ENCODE peak calls at places on chromosomes 12 and 14, in nine cellular contexts. F is stimulated activated CD4-positive, alpha-beta T cell treated with anti-CD3 and anti-CD28 coated beads, Interleukin-1b, Interleukin-23, amount 100 ng/mL, for 24 hours; I is caudate nucleus; M is HFFc6; X is activated T-helper 1 cell treated with anti-CD3 and anti-CD28 coated beads, Interleukin-2, amount 50 U/mL, for 16 hours; N is ACHN; U is NCI-H460; J is cardiac fibroblast; Z is CD4-positive, CD25-positive, alpha-beta regulatory T cell. V is an unnamed sample.

GRCh38 chr12:8692573-8692972 is 5.2 kb upstream of the RIMKLB start:
- DNase-seq in M (peak), U (no peak), X (no peak), J (peak), I (peak), Z (no peak), N (no peak), F (no peak), V (peak)

GRCh38 chr14:25400607-25401206 is 350.8 kb upstream of the STXBP6 start:
- DNase-seq in U (peak), F (peak), Z (peak), N (peak), M (peak), J (peak), I (peak), X (no peak), V (no peak)

GRCh38 chr14:48725001-48725734 is 861.0 kb downstream of the RPS29 start:
- DNase-seq in I (no peak), X (no peak), J (peak), M (no peak), N (peak), Z (no peak), F (no peak), U (no peak), V (no peak)

GRCh38 chr12:61846805-61847204 is 413.4 kb upstream of the USP15 start:
- DNase-seq in M (no peak), J (no peak), U (no peak), X (no peak), N (no peak), F (no peak), Z (no peak), I (no peak), V (no peak)

GRCh38 chr12:123006977-123007376 is 26.5 kb downstream of the ARL6IP4 start:
- DNase-seq in N (no peak), F (no peak), J (no peak), U (no peak), X (no peak), I (no peak), Z (no peak), M (peak), V (no peak)

GRCh38 chr14:105999361-106000028 is 473.1 kb downstream of the TMEM121 start:
- DNase-seq in U (peak), X (peak), Z (peak), N (peak), F (no peak), M (no peak), I (no peak), J (no peak), V (no peak)

GRCh38 chr12:12684375-12685106 is 11.4 kb downstream of the GPR19 start:
- DNase-seq in M (peak), X (no peak), J (peak), N (peak), F (no peak), I (peak), U (peak), Z (peak), V (no peak)

GRCh38 chr12:100473716-100474150 is at the start of gene NR1H4:
- DNase-seq in M (no peak), U (no peak), Z (no peak), N (peak), X (no peak), F (no peak), J (peak), I (no peak), V (no peak)

GRCh38 chr14:65732112-65732511 is 319.6 kb downstream of the FUT8 start:
- DNase-seq in N (no peak), X (no peak), I (no peak), U (no peak), J (no peak), F (no peak), M (no peak), Z (peak), V (no peak)

GRCh38 chr12:64099430-64099829 is 122.7 kb downstream of the KICS2 start:
- DNase-seq in J (peak), I (no peak), F (no peak), X (no peak), Z (no peak), U (no peak), N (peak), M (peak), V (no peak)

GRCh38 chr12:128661216-128661550 is 162.6 kb downstream of the SLC15A4 start:
- DNase-seq in F (no peak), M (no peak), U (no peak), X (no peak), N (no peak), Z (no peak), J (no peak), I (no peak), V (no peak)

GRCh38 chr14:100504372-100505078 is 82.7 kb downstream of the BEGAIN start:
- DNase-seq in N (no peak), J (no peak), I (no peak), F (no peak), U (no peak), M (peak), Z (no peak), X (no peak), V (no peak)

GRCh38 chr14:92645841-92646478 is 102.5 kb downstream of the LGMN start:
- DNase-seq in F (no peak), I (no peak), M (peak), N (no peak), X (no peak), Z (no peak), U (no peak), J (peak), V (no peak)

GRCh38 chr12:57755454-57756372 is 810 bp downstream of the MARCHF9 start:
- DNase-seq in M (no peak), U (no peak), Z (peak), X (no peak), F (no peak), J (no peak), I (no peak), N (no peak), V (peak)

GRCh38 chr12:130161261-130162231 is 718 bp upstream of the FZD10 start:
- DNase-seq in X (no peak), J (no peak), U (no peak), F (no peak), M (no peak), Z (no peak), N (no peak), I (no peak), V (peak)

GRCh38 chr14:55071870-55072640 is 20.6 kb downstream of the MAPK1IP1L start:
- DNase-seq in U (no peak), F (no peak), N (peak), I (peak), Z (peak), X (no peak), M (peak), J (peak), V (peak)

GRCh38 chr14:21099596-21099985 is 1.1 kb upstream of the ZNF219 start:
- DNase-seq in I (no peak), N (no peak), X (no peak), J (no peak), Z (no peak), F (no peak), M (no peak), U (no peak), V (peak)

GRCh38 chr12:51086933-51087332 is 3.5 kb upstream of the CSRNP2 start:
- DNase-seq in Z (no peak), M (no peak), J (no peak), I (no peak), U (no peak), F (no peak), N (no peak), X (no peak), V (no peak)

GRCh38 chr12:120639771-120640721 is at the start of gene CABP1:
- DNase-seq in M (no peak), J (no peak), N (peak), U (no peak), X (peak), F (peak), Z (peak), I (peak), V (peak)

GRCh38 chr14:77653473-77653872 is 37.0 kb upstream of the SPTLC2 start:
- DNase-seq in I (no peak), N (no peak), M (no peak), Z (no peak), X (no peak), J (no peak), F (no peak), U (no peak), V (no peak)

GRCh38 chr14:73753043-73753886 is 39.1 kb upstream of the PNMA1 start:
- DNase-seq in J (peak), Z (peak), I (no peak), F (no peak), M (no peak), U (no peak), X (no peak), N (no peak), V (no peak)

GRCh38 chr12:11573880-11574279 is 75.6 kb upstream of the ETV6 start:
- DNase-seq in J (no peak), I (no peak), Z (no peak), N (no peak), M (no peak), F (no peak), U (no peak), X (no peak), V (no peak)

GRCh38 chr12:65643595-65644386 is 180.5 kb upstream of the HMGA2 start:
- DNase-seq in M (peak), F (no peak), J (no peak), N (peak), Z (no peak), I (no peak), U (no peak), X (no peak), V (no peak)

GRCh38 chr14:74605531-74606223 is 6.4 kb downstream of the LTBP2 start:
- DNase-seq in M (no peak), F (no peak), U (no peak), J (no peak), I (no peak), N (no peak), X (no peak), Z (no peak), V (no peak)

GRCh38 chr14:103966631-103967030 is 24.3 kb upstream of the RD3L start:
- DNase-seq in M (no peak), N (no peak), Z (no peak), I (no peak), J (no peak), U (no peak), X (no peak), F (no peak), V (no peak)